ENCODE peak calls at places on chromosomes 7 and 10, in four cellular contexts. One of them, this sample, is unnamed.

GRCh38 chr7:21497072-21497471 is 45.8 kb upstream of the DNAH11 start:
- DNase-seq in HepG2: no peak
- DNase-seq in K562: no peak
- DNase-seq in H1: no peak
- DNase-seq in this sample: no peak

GRCh38 chr7:55362927-55363326 is 2.2 kb upstream of the LANCL2 start:
- DNase-seq in HepG2: no peak
- DNase-seq in K562: no peak
- DNase-seq in H1: no peak
- DNase-seq in this sample: no peak

GRCh38 chr10:17229016-17229716 is 1.1 kb downstream of the VIM start:
- DNase-seq in HepG2: no peak
- DNase-seq in K562: peak
- DNase-seq in H1: no peak
- DNase-seq in this sample: no peak

GRCh38 chr10:96370575-96371157 is 11.9 kb upstream of the OPALIN start:
- DNase-seq in HepG2: peak
- DNase-seq in K562: peak
- DNase-seq in H1: peak
- DNase-seq in this sample: no peak

GRCh38 chr10:110350812-110351211 is 46.1 kb upstream of the SMNDC1 start:
- DNase-seq in HepG2: no peak
- DNase-seq in K562: no peak
- DNase-seq in H1: no peak
- DNase-seq in this sample: no peak

GRCh38 chr7:136061433-136061832 is 84.3 kb upstream of the MTPN start:
- DNase-seq in HepG2: no peak
- DNase-seq in K562: peak
- DNase-seq in H1: no peak
- DNase-seq in this sample: no peak

GRCh38 chr7:123622660-123623386 is 21.2 kb downstream of the ASB15 start:
- DNase-seq in HepG2: peak
- DNase-seq in K562: no peak
- DNase-seq in H1: no peak
- DNase-seq in this sample: no peak

GRCh38 chr7:137953692-137954470 is 48.0 kb downstream of the CREB3L2 start:
- DNase-seq in HepG2: no peak
- DNase-seq in K562: no peak
- DNase-seq in H1: no peak
- DNase-seq in this sample: no peak

GRCh38 chr10:61903991-61904350 is 2.5 kb downstream of the ARID5B start:
- DNase-seq in HepG2: no peak
- DNase-seq in K562: no peak
- DNase-seq in H1: no peak
- DNase-seq in this sample: no peak

GRCh38 chr10:109783286-109783685 is 140.0 kb downstream of the XPNPEP1 start:
- DNase-seq in HepG2: no peak
- DNase-seq in K562: no peak
- DNase-seq in H1: no peak
- DNase-seq in this sample: no peak

GRCh38 chr10:44822993-44823392 is 88.1 kb upstream of the TMEM72 start:
- DNase-seq in HepG2: no peak
- DNase-seq in K562: no peak
- DNase-seq in H1: no peak
- DNase-seq in this sample: no peak

GRCh38 chr7:92875719-92876118 is 39.3 kb upstream of the CDK6 start:
- DNase-seq in HepG2: no peak
- DNase-seq in K562: no peak
- DNase-seq in H1: no peak
- DNase-seq in this sample: no peak

GRCh38 chr10:42734537-42734936 is 48.1 kb upstream of the BMS1 start:
- DNase-seq in HepG2: no peak
- DNase-seq in K562: peak
- DNase-seq in H1: no peak
- DNase-seq in this sample: no peak

GRCh38 chr10:90964781-90965462 is 44.0 kb upstream of the ANKRD1 start:
- DNase-seq in HepG2: no peak
- DNase-seq in K562: no peak
- DNase-seq in H1: no peak
- DNase-seq in this sample: no peak

GRCh38 chr7:90461216-90461615 is 8.2 kb upstream of the PTTG1IP2 start:
- DNase-seq in HepG2: no peak
- DNase-seq in K562: no peak
- DNase-seq in H1: no peak
- DNase-seq in this sample: no peak

GRCh38 chr10:62924344-62924748 is 108.2 kb upstream of the EGR2 start:
- DNase-seq in HepG2: no peak
- DNase-seq in K562: peak
- DNase-seq in H1: peak
- DNase-seq in this sample: no peak

GRCh38 chr7:12670071-12670729 is 17.2 kb upstream of the ARL4A start:
- DNase-seq in HepG2: peak
- DNase-seq in K562: no peak
- DNase-seq in H1: no peak
- DNase-seq in this sample: no peak

DNA sequence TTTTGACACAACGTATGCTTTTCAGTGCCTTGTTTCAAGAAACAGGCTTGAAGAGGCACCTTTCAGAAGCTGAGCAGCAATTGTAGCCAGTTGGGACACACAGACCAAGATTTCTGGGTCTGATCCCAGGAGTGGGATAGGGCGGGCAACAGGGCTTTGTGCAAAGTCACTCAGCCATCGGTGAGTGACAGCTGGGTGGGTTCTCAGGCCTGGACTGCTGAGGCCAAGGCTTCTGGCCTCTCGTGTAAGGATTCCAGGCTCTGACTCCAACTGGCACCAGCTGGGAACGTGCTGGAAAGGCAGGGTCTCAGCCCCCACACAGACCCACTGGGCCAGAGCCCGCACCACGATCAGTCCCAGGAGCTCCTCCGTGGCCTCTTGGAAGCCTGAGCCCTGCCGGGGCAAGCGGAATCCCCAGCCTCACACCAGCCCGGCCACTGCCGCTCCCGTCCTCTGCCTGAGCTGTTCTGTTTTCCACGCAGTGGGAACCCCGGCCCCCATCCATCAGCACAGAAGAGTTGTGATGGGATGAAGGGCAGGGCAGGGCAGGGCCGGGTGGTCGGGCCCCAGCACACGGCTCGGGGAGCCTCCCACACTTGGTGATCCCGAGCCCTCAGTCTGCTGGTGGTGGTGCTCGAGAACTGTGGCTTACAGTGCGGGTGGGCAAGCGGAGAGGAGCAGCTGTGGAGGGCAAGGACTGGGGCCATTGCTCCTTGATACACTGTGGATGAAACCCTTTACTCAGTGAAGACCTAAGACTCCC is 46.8 kb downstream of the VIPR2 start:
- DNase-seq in HepG2: no peak
- DNase-seq in K562: no peak
- DNase-seq in H1: no peak
- DNase-seq in this sample: no peak
- TF ChIP-seq BRCA1 in HepG2: no peak
- TF ChIP-seq BRCA1 in K562: no peak
- TF ChIP-seq BRCA1 in H1: no peak
- TF ChIP-seq BRCA1 in this sample: no peak

GRCh38 chr7:64946772-64947171 is 43.7 kb downstream of the ZNF273 start:
- DNase-seq in HepG2: peak
- DNase-seq in K562: peak
- DNase-seq in H1: no peak
- DNase-seq in this sample: no peak

GRCh38 chr7:64947252-64948000 is 43.4 kb downstream of the ZNF117 start:
- DNase-seq in HepG2: no peak
- DNase-seq in K562: no peak
- DNase-seq in H1: no peak
- DNase-seq in this sample: no peak

GRCh38 chr7:64945481-64945756 is 42.3 kb downstream of the ZNF273 start:
- DNase-seq in HepG2: no peak
- DNase-seq in K562: no peak
- DNase-seq in H1: no peak
- DNase-seq in this sample: no peak

GRCh38 chr7:64945776-64946175 is 42.7 kb downstream of the ZNF273 start:
- DNase-seq in HepG2: no peak
- DNase-seq in K562: peak
- DNase-seq in H1: no peak
- DNase-seq in this sample: no peak

DNA sequence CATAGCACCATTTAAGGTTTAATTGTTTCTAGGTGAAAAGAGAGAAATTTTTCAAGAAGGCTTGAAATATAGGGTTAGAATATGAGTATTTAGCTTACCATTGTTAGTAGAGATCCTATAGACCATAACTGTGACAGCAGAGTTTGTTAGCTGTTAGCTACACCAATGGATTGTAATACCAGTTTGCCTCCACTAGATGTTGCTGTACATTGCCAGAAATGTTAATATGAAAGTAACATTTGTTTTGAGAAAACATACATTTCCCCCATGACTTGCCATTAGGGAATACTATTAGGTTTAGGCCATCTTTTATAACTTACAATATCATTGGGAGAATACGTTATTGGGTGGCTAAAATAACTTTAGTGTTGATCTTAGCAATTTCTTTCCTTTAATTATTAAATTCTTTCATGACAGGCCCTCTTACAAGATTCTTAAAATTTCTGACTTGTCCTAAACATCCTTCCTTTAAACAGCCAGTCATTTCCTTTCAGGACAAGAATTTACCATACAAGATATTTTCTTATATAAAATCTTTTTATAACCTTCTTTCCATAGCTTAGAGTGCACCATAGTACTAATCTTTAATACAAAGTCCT is 39.5 kb downstream of the ZNF117 start:
- DNase-seq in HepG2: peak
- DNase-seq in K562: peak
- DNase-seq in H1: no peak
- DNase-seq in this sample: peak
- TF ChIP-seq BRCA1 in HepG2: no peak
- TF ChIP-seq BRCA1 in K562: no peak
- TF ChIP-seq BRCA1 in H1: no peak
- TF ChIP-seq BRCA1 in this sample: no peak

DNA sequence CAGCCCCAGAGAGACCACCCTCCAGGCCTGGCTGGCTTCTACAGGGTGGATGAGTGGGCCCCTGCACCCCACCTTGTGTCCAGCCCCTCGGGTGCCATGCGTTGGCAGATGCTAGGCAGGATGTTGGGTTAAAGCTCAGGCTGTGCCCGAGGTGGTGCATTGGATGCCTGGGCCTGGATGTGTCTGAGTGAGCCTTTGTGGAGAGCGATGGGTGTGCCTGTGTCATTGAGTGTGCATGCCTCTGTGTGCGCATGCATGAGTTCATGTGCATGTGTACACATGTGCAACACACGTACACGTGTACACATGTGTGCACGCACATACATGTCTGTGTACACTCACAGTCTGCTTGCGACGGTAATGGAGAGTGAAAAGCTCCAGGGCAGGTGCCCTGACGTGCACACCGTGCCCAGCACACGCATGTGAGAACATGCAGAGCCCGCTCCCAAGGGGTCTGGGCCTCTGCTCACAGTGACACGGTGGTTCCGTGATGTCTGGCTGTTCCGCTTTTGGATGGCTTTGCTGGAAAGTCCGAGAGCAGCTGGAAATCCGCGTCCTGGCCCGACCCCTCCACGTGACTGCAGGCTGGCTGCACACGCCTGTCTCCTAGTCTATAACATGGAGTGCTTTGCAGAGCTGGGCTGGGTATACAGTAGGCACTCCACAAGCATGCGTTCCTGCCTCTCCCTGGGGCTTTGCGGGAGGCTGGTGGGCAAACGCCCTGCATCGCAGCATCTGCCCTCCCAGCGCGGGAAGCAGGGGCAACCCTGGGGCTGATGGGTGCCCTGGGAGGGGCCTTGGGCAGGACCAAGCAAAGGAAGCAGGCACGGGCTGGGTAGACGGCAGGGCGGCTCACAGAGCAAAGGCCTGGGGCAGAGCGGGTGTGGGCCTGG is 36.9 kb downstream of the ELFN1 start:
- DNase-seq in HepG2: no peak
- DNase-seq in K562: no peak
- DNase-seq in H1: no peak
- DNase-seq in this sample: no peak
- TF ChIP-seq BRCA1 in HepG2: no peak
- TF ChIP-seq BRCA1 in K562: no peak
- TF ChIP-seq BRCA1 in H1: no peak
- TF ChIP-seq BRCA1 in this sample: no peak

GRCh38 chr7:15558747-15559146 is 3.1 kb downstream of the AGMO start:
- DNase-seq in HepG2: no peak
- DNase-seq in K562: no peak
- DNase-seq in H1: no peak
- DNase-seq in this sample: no peak
- TF ChIP-seq BRCA1 in HepG2: no peak
- TF ChIP-seq BRCA1 in K562: no peak
- TF ChIP-seq BRCA1 in H1: no peak
- TF ChIP-seq BRCA1 in this sample: no peak

DNA sequence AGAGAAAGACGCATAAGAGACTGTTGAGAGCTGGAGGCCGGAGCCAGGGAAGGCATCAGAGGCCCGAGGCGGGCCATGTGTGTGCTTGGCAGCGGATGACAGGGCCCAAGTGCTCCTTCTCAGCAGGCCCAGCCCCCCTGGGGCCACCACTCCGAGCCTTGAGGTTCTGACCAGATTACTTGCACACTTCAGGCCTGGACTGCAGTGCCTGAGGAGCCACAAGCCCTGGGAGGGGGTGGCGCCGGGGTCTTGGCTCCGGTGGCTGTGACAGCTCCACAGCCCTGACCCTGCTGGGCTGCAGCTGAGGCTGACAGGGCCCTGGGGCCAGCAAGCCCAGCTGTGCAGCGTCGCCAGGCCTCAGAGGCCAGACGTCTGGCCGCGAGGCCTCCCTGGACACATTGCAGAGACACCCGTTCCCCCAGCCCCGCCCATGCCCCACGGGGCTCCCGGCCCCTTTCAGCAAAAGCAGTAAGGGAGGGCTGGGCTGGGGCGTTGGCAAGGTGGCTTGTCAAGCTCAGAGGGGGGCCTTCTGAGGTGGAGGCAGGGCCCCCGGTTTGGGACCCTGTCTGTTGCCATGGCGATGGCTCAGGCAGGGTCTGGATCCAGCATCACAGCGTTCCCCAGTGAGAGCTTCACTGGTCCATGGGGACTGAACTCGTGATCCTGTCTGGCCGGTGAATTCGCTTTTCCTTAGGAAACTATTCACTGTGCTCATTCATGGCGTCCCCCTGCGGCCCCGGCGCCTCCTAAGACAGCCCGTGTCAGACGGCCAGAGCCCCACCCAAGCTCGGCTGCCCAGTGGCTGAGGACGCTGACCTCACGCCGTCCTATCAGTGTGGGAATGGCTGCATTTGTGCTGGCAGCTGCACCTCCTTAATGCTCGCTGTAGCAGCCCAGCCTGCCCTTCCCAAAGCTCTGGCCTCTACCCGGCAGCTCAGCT is 5.7 kb downstream of the ELN start:
- DNase-seq in HepG2: no peak
- DNase-seq in K562: peak
- DNase-seq in H1: no peak
- DNase-seq in this sample: no peak
- TF ChIP-seq BRCA1 in HepG2: no peak
- TF ChIP-seq BRCA1 in K562: no peak
- TF ChIP-seq BRCA1 in H1: no peak
- TF ChIP-seq BRCA1 in this sample: no peak

DNA sequence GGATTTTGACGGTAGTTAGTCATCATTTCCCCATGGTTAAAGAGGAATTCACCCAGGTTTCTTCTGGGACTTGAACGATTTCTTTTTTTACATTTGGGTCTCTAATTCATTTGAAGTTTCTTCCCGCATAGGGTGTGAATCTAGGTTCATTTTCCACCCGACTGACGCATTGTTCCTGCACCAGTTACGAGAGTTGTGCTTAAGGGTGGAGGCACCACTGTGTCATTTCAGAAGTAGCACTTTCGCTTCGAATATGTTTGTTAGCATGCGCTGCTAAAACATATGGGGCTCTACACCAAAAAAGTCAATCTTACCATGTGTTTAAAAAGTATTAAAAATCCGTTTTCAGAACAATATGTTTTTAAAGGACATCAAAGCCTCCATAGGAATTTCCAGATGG is 140.3 kb downstream of the VIPR2 start:
- DNase-seq in HepG2: no peak
- DNase-seq in K562: no peak
- DNase-seq in H1: no peak
- DNase-seq in this sample: no peak
- TF ChIP-seq BRCA1 in HepG2: no peak
- TF ChIP-seq BRCA1 in K562: no peak
- TF ChIP-seq BRCA1 in H1: no peak
- TF ChIP-seq BRCA1 in this sample: no peak